ENCODE peak calls at places on chromosomes 13 and 19, in ten cellular contexts. D, F, M, U, I, P, B, X, H and O are unnamed samples.

GRCh38 chr19:48598996-48599626 is 7.4 kb upstream of the SPACA4 start:
- DNase-seq in D (no peak), F (no peak), M (peak), U (no peak), I (no peak), P (no peak), B (no peak), X (no peak), H (no peak), O (no peak)

GRCh38 chr19:15836595-15837398 is 21.3 kb upstream of the OR10H1 start:
- DNase-seq in D (peak), F (peak), M (peak), U (peak), I (peak), P (no peak), B (peak), X (peak), H (peak), O (peak)

GRCh38 chr19:36489920-36490415 is 607 bp upstream of the ZNF566 start:
- DNase-seq in D (peak), F (peak), M (peak), U (no peak), I (peak), P (peak), B (peak), X (peak), H (peak), O (peak)

GRCh38 chr13:89214115-89214514 is 1542.9 kb downstream of the SLITRK5 start:
- DNase-seq in D (no peak), F (no peak), M (no peak), U (no peak), I (no peak), P (no peak), B (no peak), X (no peak), H (no peak), O (no peak)

GRCh38 chr13:106649495-106649894 is 81.6 kb upstream of the ARGLU1 start:
- DNase-seq in D (no peak), F (no peak), M (no peak), U (no peak), I (no peak), P (no peak), B (no peak), X (no peak), H (peak), O (peak)

GRCh38 chr13:37646531-37646930 is 48.0 kb upstream of the POSTN start:
- DNase-seq in D (no peak), F (no peak), M (no peak), U (no peak), I (no peak), P (no peak), B (no peak), X (no peak), H (no peak), O (no peak)

GRCh38 chr13:21668665-21669599 is 1.9 kb upstream of the FGF9 start:
- DNase-seq in D (peak), F (no peak), M (peak), U (no peak), I (peak), P (no peak), B (no peak), X (no peak), H (no peak), O (peak)

GRCh38 chr13:82011355-82011754 is 1670.4 kb upstream of the SPRY2 start:
- DNase-seq in D (no peak), F (no peak), M (peak), U (no peak), I (no peak), P (no peak), B (no peak), X (no peak), H (no peak), O (no peak)

GRCh38 chr19:27770095-27770494 is 1442.9 kb downstream of the UQCRFS1 start:
- DNase-seq in D (no peak), F (no peak), M (no peak), U (no peak), I (no peak), P (no peak), B (no peak), X (no peak), H (no peak), O (no peak)

GRCh38 chr13:24328145-24328544 is 18.8 kb downstream of the C1QTNF9 start:
- DNase-seq in D (no peak), F (no peak), M (peak), U (no peak), I (no peak), P (no peak), B (no peak), X (no peak), H (no peak), O (peak)

GRCh38 chr19:29771708-29772415 is 39.9 kb upstream of the CCNE1 start:
- DNase-seq in D (no peak), F (peak), M (peak), U (peak), I (peak), P (peak), B (peak), X (no peak), H (peak), O (peak)

GRCh38 chr19:31706131-31706530 is 356.9 kb upstream of the TSHZ3 start:
- DNase-seq in D (no peak), F (no peak), M (no peak), U (no peak), I (no peak), P (no peak), B (no peak), X (no peak), H (no peak), O (no peak)

GRCh38 chr19:40619333-40620160 is 18.4 kb downstream of the LTBP4 start:
- DNase-seq in D (no peak), F (no peak), M (no peak), U (no peak), I (no peak), P (no peak), B (no peak), X (no peak), H (no peak), O (no peak)

GRCh38 chr19:48480151-48480475 is 10.9 kb downstream of the CYTH2 start:
- DNase-seq in D (no peak), F (no peak), M (peak), U (peak), I (peak), P (no peak), B (no peak), X (no peak), H (peak), O (no peak)